ENCODE peak calls at places on chromosomes 13 and 19, in seven cellular contexts. Z, O, R, V, D, B and I are unnamed samples.

GRCh38 chr19:54463531-54464043 is at the start of gene LENG9:
- DNase-seq in D (peak), B (peak), Z (peak), O (peak), R (peak), V (peak), I (peak)

GRCh38 chr13:50644081-50644871 is 199.2 kb downstream of the DLEU7 start:
- DNase-seq in V (no peak), B (no peak), O (no peak), D (no peak), Z (no peak), R (no peak), I (no peak)

GRCh38 chr13:94464771-94465170 is 14.7 kb downstream of the DCT start:
- DNase-seq in V (no peak), Z (no peak), B (no peak), O (no peak), D (no peak), R (peak), I (no peak)

GRCh38 chr19:10899171-10899653 is 27.9 kb downstream of the CARM1 start:
- DNase-seq in D (no peak), Z (peak), R (no peak), V (no peak), O (no peak), B (peak), I (no peak)

GRCh38 chr19:46192990-46193650 is 36.4 kb upstream of the IGFL1 start:
- DNase-seq in D (no peak), V (peak), R (peak), B (peak), Z (no peak), O (no peak), I (peak)

GRCh38 chr19:50602496-50602895 is 34.3 kb upstream of the LRRC4B start:
- DNase-seq in R (no peak), V (no peak), O (no peak), Z (no peak), D (no peak), B (no peak), I (no peak)

GRCh38 chr19:41897820-41898219 is 14.8 kb downstream of the ARHGEF1 start:
- DNase-seq in B (no peak), D (no peak), Z (no peak), V (no peak), R (no peak), O (no peak), I (no peak)

GRCh38 chr13:112455476-112456059 is 79.4 kb downstream of the SPACA7 start:
- DNase-seq in O (no peak), R (no peak), V (no peak), B (peak), Z (no peak), D (no peak), I (no peak)

GRCh38 chr13:39374741-39375189 is 228.2 kb downstream of the LHFPL6 start:
- DNase-seq in V (no peak), O (no peak), B (no peak), R (no peak), Z (no peak), D (no peak), I (no peak)

GRCh38 chr19:3176715-3177501 is 1.7 kb upstream of the S1PR4 start:
- DNase-seq in V (no peak), Z (no peak), B (peak), D (no peak), O (no peak), R (peak), I (peak)

GRCh38 chr19:42051166-42052115 is 18.6 kb downstream of the GRIK5 start:
- DNase-seq in O (peak), V (no peak), D (peak), B (peak), R (peak), Z (no peak), I (no peak)

GRCh38 chr13:111361873-111362648 is 41.6 kb downstream of the TEX29 start:
- DNase-seq in O (no peak), Z (no peak), R (no peak), B (no peak), V (no peak), D (no peak), I (no peak)

GRCh38 chr13:51003642-51004041 is 94.1 kb downstream of the RNASEH2B start:
- DNase-seq in O (no peak), R (no peak), Z (no peak), B (no peak), V (no peak), D (no peak), I (no peak)

GRCh38 chr19:7926021-7926726 is at the start of gene CTXN1:
- DNase-seq in V (peak), R (peak), D (peak), B (peak), O (peak), Z (peak), I (peak)

GRCh38 chr19:40223135-40223822 is 3.2 kb downstream of the CCNP start:
- DNase-seq in R (no peak), Z (peak), O (no peak), D (peak), V (peak), B (peak), I (no peak)

GRCh38 chr19:15252398-15253018 is 20.3 kb upstream of the EPHX3 start:
- DNase-seq in R (peak), V (peak), D (peak), O (peak), Z (no peak), B (peak), I (peak)